ENCODE peak calls at places on chromosome X, in five cellular contexts. H is HAP-1, J is IMR-90, D is hepatocyte, Y is body of pancreas. N is an unnamed sample.

GRCh38 chrX:143634373-143634685 is 1.6 kb downstream of the SLITRK4 start:
- DNase-seq in H (no peak), J (no peak), D (no peak), Y (peak), N (no peak)

GRCh38 chrX:106730385-106730784 is 3.9 kb downstream of the RNF128 start:
- DNase-seq in H (no peak), J (peak), D (peak), Y (no peak), N (no peak)

GRCh38 chrX:48022100-48022499 is 15.3 kb downstream of the SPACA5 start:
- DNase-seq in H (peak), J (no peak), D (no peak), Y (no peak), N (no peak)

GRCh38 chrX:147738260-147738659 is 173.5 kb upstream of the FMR1 start:
- DNase-seq in H (no peak), J (no peak), D (no peak), Y (no peak), N (no peak)

GRCh38 chrX:129781134-129782014 is 1.6 kb downstream of the SASH3 start:
- DNase-seq in H (no peak), J (no peak), D (no peak), Y (peak), N (peak)

GRCh38 chrX:105821471-105822081 is 763 bp upstream of the NRK start:
- DNase-seq in H (no peak), J (peak), D (peak), Y (peak), N (no peak)

GRCh38 chrX:2955281-2955680 is 26.1 kb upstream of the ARSD start:
- DNase-seq in H (no peak), J (no peak), D (no peak), Y (no peak), N (no peak)

GRCh38 chrX:133653363-133653762 is 238.1 kb upstream of the GPC4 start:
- DNase-seq in H (no peak), J (no peak), D (no peak), Y (no peak), N (no peak)

GRCh38 chrX:119118780-119119395 is 8.7 kb downstream of the KIAA1210 start:
- DNase-seq in H (peak), J (peak), D (peak), Y (peak), N (peak)

GRCh38 chrX:30580641-30581040 is 3.1 kb upstream of the TASL start:
- DNase-seq in H (no peak), J (no peak), D (no peak), Y (no peak), N (no peak)

GRCh38 chrX:104270916-104271512 is 16.3 kb upstream of the ESX1 start:
- DNase-seq in H (peak), J (peak), D (peak), Y (peak), N (no peak)

GRCh38 chrX:112211459-112211858 is 128.9 kb upstream of the TRPC5 start:
- DNase-seq in H (no peak), J (peak), D (no peak), Y (no peak), N (no peak)

GRCh38 chrX:13013353-13014110 is 30.9 kb downstream of the FAM9C start:
- DNase-seq in H (no peak), J (no peak), D (peak), Y (peak), N (no peak)

GRCh38 chrX:10011991-10012390 is 44.8 kb downstream of the CLDN34 start:
- DNase-seq in H (peak), J (no peak), D (no peak), Y (no peak), N (no peak)

GRCh38 chrX:10008483-10009056 is 41.4 kb downstream of the CLDN34 start:
- DNase-seq in H (no peak), J (peak), D (no peak), Y (no peak), N (no peak)

GRCh38 chrX:10012776-10013175 is 45.6 kb downstream of the CLDN34 start:
- DNase-seq in H (no peak), J (no peak), D (no peak), Y (no peak), N (no peak)

GRCh38 chrX:10011261-10011931 is 44.2 kb downstream of the CLDN34 start:
- DNase-seq in H (peak), J (peak), D (no peak), Y (no peak), N (no peak)

GRCh38 chrX:10010686-10011085 is 43.5 kb downstream of the CLDN34 start:
- DNase-seq in H (peak), J (peak), D (no peak), Y (no peak), N (no peak)
- H3K4me3 ChIP-seq in H (no peak), J (no peak), D (no peak), Y (no peak), N (no peak)

GRCh38 chrX:83535417-83536244 is 27.5 kb downstream of the POU3F4 start:
- DNase-seq in H (no peak), J (no peak), D (no peak), Y (no peak), N (no peak)
- H3K4me3 ChIP-seq in H (no peak), J (no peak), D (no peak), Y (no peak), N (peak)

DNA sequence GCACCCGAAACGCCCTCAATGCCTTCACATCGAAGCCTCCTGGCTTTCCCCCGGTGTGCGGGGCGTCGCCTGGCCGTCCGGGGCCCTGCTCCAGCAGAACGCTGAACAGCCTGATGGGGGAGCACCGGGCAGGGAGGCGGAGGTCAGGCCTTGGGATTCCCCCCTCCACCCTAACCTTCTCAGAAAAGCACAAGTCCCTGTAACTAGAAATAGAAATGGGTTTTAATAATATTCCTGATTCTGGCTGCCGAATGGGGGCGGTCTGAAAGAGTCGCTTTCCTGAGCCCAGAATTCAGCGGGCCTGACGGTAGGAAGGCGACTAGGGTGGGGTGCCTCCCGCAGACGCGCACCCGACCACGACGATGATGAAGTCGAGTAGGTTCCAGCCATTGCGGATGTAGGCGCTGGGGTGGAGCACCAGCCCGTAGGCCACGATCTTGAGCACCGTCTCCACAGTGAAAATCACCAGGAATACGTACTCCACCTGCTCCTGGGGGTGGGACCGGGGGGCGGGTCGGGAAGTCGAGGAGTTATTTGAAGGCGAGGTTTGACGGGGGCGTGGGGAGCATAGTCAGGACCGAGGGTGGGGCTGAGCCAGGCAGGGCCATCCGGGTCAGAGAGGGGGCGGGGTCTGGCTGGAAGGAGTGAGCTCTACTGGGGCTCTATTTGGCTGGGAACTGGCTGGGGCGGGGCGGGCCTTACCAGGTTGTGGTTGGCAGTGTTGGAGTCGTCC is 2.5 kb downstream of the CACNA1F start:
- DNase-seq in H (no peak), J (no peak), D (peak), Y (peak), N (no peak)
- H3K4me3 ChIP-seq in H (no peak), J (no peak), D (no peak), Y (no peak), N (peak)

DNA sequence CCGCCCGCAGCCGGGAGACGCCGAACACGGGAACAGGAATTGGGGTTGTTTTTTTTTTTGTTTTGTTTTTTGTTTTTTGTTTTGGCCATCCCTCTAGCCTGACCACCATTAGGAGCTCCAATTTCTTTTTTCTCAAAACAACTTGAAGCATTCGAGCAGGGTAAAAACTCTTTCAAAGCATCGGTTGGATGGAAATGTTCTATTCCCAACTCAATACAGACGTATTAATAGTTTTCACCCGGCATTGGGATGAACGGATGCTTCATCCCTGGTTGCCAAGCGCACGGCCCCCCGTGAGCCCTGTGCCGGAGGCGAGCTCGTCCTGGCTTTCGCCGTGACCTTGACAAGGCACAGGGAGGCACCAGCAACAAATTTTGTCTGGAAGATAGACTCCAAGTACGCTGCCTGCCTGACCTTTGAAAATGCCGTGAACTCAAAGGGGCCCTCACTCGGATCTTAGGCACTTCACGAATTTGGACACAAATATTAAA is 352 bp upstream of the MAP3K15 start:
- DNase-seq in H (peak), J (no peak), D (no peak), Y (no peak), N (no peak)
- H3K4me3 ChIP-seq in H (peak), J (no peak), D (no peak), Y (no peak), N (no peak)

DNA sequence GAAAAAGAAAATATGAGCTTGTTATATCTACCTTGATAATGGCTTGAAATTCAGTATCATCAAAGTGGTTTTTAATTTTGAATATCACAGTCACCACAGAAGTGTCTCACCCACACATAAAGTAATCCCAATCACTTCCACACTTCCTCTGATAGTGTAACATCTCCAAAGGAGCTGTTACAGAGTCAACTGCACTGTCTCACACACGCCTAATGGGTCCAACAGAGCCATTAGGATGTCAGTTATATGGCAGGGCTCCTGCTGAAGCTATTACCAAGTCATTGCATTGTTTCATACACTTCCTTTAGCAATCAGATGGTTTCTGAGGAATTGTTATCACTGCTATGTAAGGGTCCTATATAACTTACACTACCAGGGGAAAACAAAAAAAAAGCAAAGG is 432.1 kb upstream of the TEX13C start:
- DNase-seq in H (no peak), J (no peak), D (no peak), Y (no peak), N (no peak)
- H3K4me3 ChIP-seq in H (no peak), J (no peak), D (no peak), Y (no peak), N (no peak)

DNA sequence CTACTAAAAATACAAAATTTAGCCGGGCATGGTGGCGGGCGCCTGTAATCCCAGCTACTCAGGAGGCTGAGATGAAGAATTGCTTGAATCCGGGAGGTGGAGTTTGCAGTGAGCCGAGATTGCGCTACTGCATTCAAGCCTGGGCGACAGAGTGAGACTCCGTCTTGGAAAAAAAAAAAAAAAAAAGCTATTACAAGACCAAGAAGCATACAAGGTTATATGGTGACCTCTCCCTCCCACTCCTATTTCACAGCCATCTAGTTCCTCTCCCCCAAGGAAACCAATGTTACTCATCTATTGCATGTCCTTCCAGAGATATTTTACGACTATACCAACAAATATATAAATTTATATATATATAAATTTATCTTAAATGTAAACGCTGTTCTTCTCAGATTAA is 3.3 kb downstream of the SLC9A7 start:
- DNase-seq in H (no peak), J (no peak), D (no peak), Y (no peak), N (no peak)
- H3K4me3 ChIP-seq in H (no peak), J (no peak), D (no peak), Y (no peak), N (peak)

GRCh38 chrX:123504630-123505270 is 228.1 kb downstream of the THOC2 start:
- DNase-seq in H (no peak), J (no peak), D (no peak), Y (no peak), N (no peak)

GRCh38 chrX:123504047-123504446 is 228.8 kb downstream of the THOC2 start:
- DNase-seq in H (no peak), J (peak), D (no peak), Y (no peak), N (no peak)

GRCh38 chrX:123493857-123494256 is 239.0 kb downstream of the THOC2 start:
- DNase-seq in H (no peak), J (no peak), D (no peak), Y (no peak), N (no peak)

GRCh38 chrX:123499787-123500186 is 233.1 kb downstream of the THOC2 start:
- DNase-seq in H (no peak), J (no peak), D (no peak), Y (no peak), N (no peak)
- H3K4me3 ChIP-seq in H (no peak), J (no peak), D (no peak), Y (no peak), N (no peak)

N was measured in GM12864.